ENCODE peak calls at places on chromosomes 5 and 9, in nine cellular contexts. C is AG10803, S is HCT116, G is PC-3, T is Panc1, J is GM12865, L is esophagus squamous epithelium, B is neuronal stem cell, W is coronary artery. O is an unnamed sample.

GRCh38 chr9:119221281-119221680 is 148.0 kb downstream of the BRINP1 start:
- DNase-seq in C (peak; percentile 8), S (no peak), G (no peak), T (no peak), J (no peak), L (no peak), B (no peak), W (no peak), O (no peak)

GRCh38 chr9:133990366-133991210 is 1.5 kb downstream of the VAV2 start:
- DNase-seq in C (peak; percentile 71), S (peak; percentile 21), G (peak; percentile 62), T (no peak), J (no peak), L (no peak), B (peak; percentile 77), W (peak; percentile 85), O (no peak)

GRCh38 chr9:29213374-29214161 is 1640.3 kb upstream of the C9orf72 start:
- DNase-seq in C (no peak), S (no peak), G (peak; percentile 34), T (no peak), J (no peak), L (no peak), B (peak; percentile 54), W (no peak), O (no peak)

GRCh38 chr9:28032178-28032532 is 458.9 kb upstream of the C9orf72 start:
- DNase-seq in C (peak; percentile 11), S (no peak), G (no peak), T (no peak), J (no peak), L (no peak), B (no peak), W (no peak), O (no peak)

GRCh38 chr5:142438573-142438972 is 113.8 kb upstream of the SPRY4 start:
- DNase-seq in C (peak; percentile 62), S (no peak), G (no peak), T (no peak), J (no peak), L (no peak), B (no peak), W (no peak), O (no peak)

GRCh38 chr5:96143450-96143849 is 181.8 kb upstream of the ELL2 start:
- DNase-seq in C (no peak), S (no peak), G (peak; percentile 78), T (no peak), J (no peak), L (no peak), B (no peak), W (no peak), O (no peak)

GRCh38 chr9:137163805-137164204 is 6.0 kb downstream of the LRRC26 start:
- DNase-seq in C (no peak), S (no peak), G (no peak), T (no peak), J (no peak), L (no peak), B (no peak), W (no peak), O (no peak)

GRCh38 chr5:122907238-122907637 is 61.8 kb downstream of the SNX24 start:
- DNase-seq in C (peak; percentile 58), S (no peak), G (peak; percentile 61), T (no peak), J (no peak), L (no peak), B (no peak), W (no peak), O (no peak)

DNA sequence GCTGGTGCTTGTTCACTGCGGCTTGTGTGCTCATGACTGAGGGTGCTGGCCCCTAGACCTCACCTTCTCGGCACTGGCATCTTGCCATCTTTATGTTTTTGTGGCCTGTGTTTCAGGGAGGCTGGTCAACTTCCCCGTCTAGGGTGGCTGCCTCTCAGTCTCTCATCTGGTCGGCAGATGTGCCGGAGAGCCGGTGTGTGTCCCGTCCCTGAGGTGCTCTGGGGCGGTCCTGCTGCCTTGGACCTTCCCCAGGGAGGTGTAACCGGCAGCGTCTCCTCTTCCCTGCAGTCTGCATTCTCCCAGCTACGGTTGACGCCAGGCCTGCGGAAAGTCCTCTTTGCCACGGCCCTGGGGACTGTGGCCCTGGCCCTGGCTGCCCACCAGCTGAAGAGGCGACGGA is 5.6 kb downstream of the MIGA2 start:
- DNase-seq in C (no peak), S (no peak), G (no peak), T (no peak), J (no peak), L (no peak), B (no peak), W (no peak), O (no peak)
- H3K4me3 ChIP-seq in C (no peak overlapping the region), S (no peak overlapping the region), G (no peak overlapping the region), T (no peak overlapping the region), J (no peak overlapping the region), L (no peak overlapping the region), B (no peak overlapping the region), W (no peak overlapping the region), O (no peak overlapping the region)

GRCh38 chr9:127761491-127761904 is 17.0 kb downstream of the SH2D3C start:
- DNase-seq in C (no peak), S (no peak), G (no peak), T (no peak), J (no peak), L (no peak), B (no peak), W (no peak), O (no peak)

GRCh38 chr9:127762111-127762676 is 16.3 kb downstream of the SH2D3C start:
- DNase-seq in C (no peak), S (no peak), G (no peak), T (no peak), J (no peak), L (no peak), B (no peak), W (no peak), O (no peak)

GRCh38 chr9:127758843-127759242 is 19.6 kb downstream of the SH2D3C start:
- DNase-seq in C (no peak), S (no peak), G (no peak), T (no peak), J (no peak), L (no peak), B (no peak), W (no peak), O (no peak)

GRCh38 chr9:127763918-127764384 is 14.5 kb downstream of the SH2D3C start:
- DNase-seq in C (no peak), S (no peak), G (no peak), T (no peak), J (peak; percentile 51), L (no peak), B (peak; percentile 35), W (no peak), O (no peak)

GRCh38 chr9:127761061-127761460 is 17.4 kb downstream of the SH2D3C start:
- DNase-seq in C (no peak), S (no peak), G (no peak), T (no peak), J (no peak), L (no peak), B (no peak), W (no peak), O (no peak)
- H3K4me3 ChIP-seq in C (no peak overlapping the region), S (no peak overlapping the region), G (no peak overlapping the region), T (no peak overlapping the region), J (no peak overlapping the region), L (no peak overlapping the region), B (no peak overlapping the region), W (no peak overlapping the region), O (no peak overlapping the region)

GRCh38 chr5:133861161-133861737 is 107.2 kb downstream of the C5orf15 start:
- DNase-seq in C (no peak), S (no peak), G (no peak), T (no peak), J (no peak), L (no peak), B (no peak), W (no peak), O (no peak)
- H3K4me3 ChIP-seq in C (no peak overlapping the region), S (no peak overlapping the region), G (no peak overlapping the region), T (no peak overlapping the region), J (no peak overlapping the region), L (no peak overlapping the region), B (peak overlapping the region; percentile 32), W (no peak overlapping the region), O (no peak overlapping the region)

DNA sequence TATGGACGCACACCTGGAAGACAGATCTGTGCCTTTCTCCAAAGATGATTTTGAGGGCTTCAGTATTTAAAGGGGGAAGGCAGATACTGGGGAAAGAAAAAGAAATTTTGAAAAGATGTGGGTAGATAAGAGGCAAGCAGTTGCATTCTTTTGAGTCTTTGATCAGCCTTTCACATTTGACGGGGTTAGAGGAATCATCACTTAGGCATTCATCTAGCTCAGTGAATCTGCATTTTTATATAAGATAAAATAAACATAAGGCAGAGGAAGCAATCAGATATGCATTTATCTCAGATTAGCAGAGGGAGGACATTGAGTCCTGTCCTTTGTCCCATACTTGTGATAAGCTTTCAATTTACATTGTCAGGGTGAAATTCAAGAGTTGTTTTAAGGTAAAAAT is 243.4 kb upstream of the RAI14 start:
- DNase-seq in C (no peak), S (no peak), G (peak; percentile 54), T (no peak), J (no peak), L (no peak), B (no peak), W (no peak), O (no peak)
- H3K4me3 ChIP-seq in C (no peak overlapping the region), S (no peak overlapping the region), G (no peak overlapping the region), T (no peak overlapping the region), J (no peak overlapping the region), L (no peak overlapping the region), B (no peak overlapping the region), W (no peak overlapping the region), O (no peak overlapping the region)

GRCh38 chr5:171449426-171449825 is 30.0 kb downstream of the FGF18 start:
- DNase-seq in C (no peak), S (no peak), G (no peak), T (no peak), J (no peak), L (no peak), B (no peak), W (no peak), O (no peak)

GRCh38 chr5:171450423-171451246 is 31.2 kb downstream of the FGF18 start:
- DNase-seq in C (peak; percentile 80), S (no peak), G (no peak), T (no peak), J (no peak), L (no peak), B (peak; percentile 39), W (no peak), O (no peak)

GRCh38 chr5:171453056-171453725 is 33.7 kb downstream of the FGF18 start:
- DNase-seq in C (no peak), S (no peak), G (no peak), T (no peak), J (no peak), L (no peak), B (no peak), W (no peak), O (no peak)

GRCh38 chr5:171453988-171454387 is 34.5 kb downstream of the FGF18 start:
- DNase-seq in C (no peak), S (no peak), G (no peak), T (no peak), J (no peak), L (no peak), B (no peak), W (no peak), O (no peak)

GRCh38 chr5:171451421-171451820 is 32.0 kb downstream of the FGF18 start:
- DNase-seq in C (no peak), S (no peak), G (no peak), T (no peak), J (no peak), L (no peak), B (no peak), W (no peak), O (no peak)
- H3K4me3 ChIP-seq in C (no peak overlapping the region), S (peak overlapping the region; percentile 58), G (no peak overlapping the region), T (no peak overlapping the region), J (no peak overlapping the region), L (peak overlapping the region; percentile 56), B (no peak overlapping the region), W (peak overlapping the region; percentile 71), O (no peak overlapping the region)

O was measured in SK-N-MC.